ENCODE peak calls at places on chromosomes 3 and 15, in six cellular contexts. F is A549, W is K562, G is HepG2, T is NB4, C is endothelial cell of umbilical vein. O is an unnamed sample.
A peak's percentile ranks its signal among the peaks of the same experiment; 100 is the strongest.

GRCh38 chr3:49674491-49674983 is 386 bp downstream of the APEH start:
- DNase-seq in T (no peak), F (no peak), C (no peak), G (no peak), W (peak; percentile 16), O (no peak)

GRCh38 chr15:64386291-64386690 is 1.3 kb upstream of the TRIP4 start:
- DNase-seq in T (no peak), G (no peak), W (no peak), C (no peak), F (no peak), O (no peak)

GRCh38 chr3:39637807-39638206 is 170.3 kb downstream of the MOBP start:
- DNase-seq in F (peak; percentile 62), W (peak; percentile 40), G (peak; percentile 5), T (peak; percentile 49), C (peak; percentile 82), O (no peak)

GRCh38 chr15:101407439-101407838 is 82.1 kb downstream of the PCSK6 start:
- DNase-seq in C (no peak), G (no peak), T (peak; percentile 15), W (no peak), F (no peak), O (peak; percentile 15)

GRCh38 chr15:25710184-25710583 is 152.9 kb downstream of the ATP10A start:
- DNase-seq in W (peak; percentile 58), C (no peak), F (peak; percentile 35), G (peak; percentile 18), T (peak; percentile 31), O (no peak)

GRCh38 chr15:34773013-34773412 is 18.2 kb upstream of the GJD2 start:
- DNase-seq in T (no peak), W (no peak), G (no peak), F (no peak), C (no peak), O (no peak)

GRCh38 chr15:51382787-51383186 is 41.3 kb downstream of the GLDN start:
- DNase-seq in T (peak; percentile 48), F (peak; percentile 48), C (peak; percentile 45), W (peak; percentile 43), G (peak; percentile 27), O (no peak)

GRCh38 chr15:33963831-33964664 is 4.2 kb upstream of the CHRM5 start:
- DNase-seq in G (peak; percentile 5), T (peak; percentile 49), C (peak; percentile 44), W (peak; percentile 21), F (peak; percentile 49), O (no peak)

GRCh38 chr3:64889991-64890390 is 202.2 kb upstream of the ADAMTS9 start:
- DNase-seq in W (no peak), G (no peak), F (no peak), T (no peak), C (peak; percentile 92), O (no peak)

GRCh38 chr15:67472957-67473356 is 48.0 kb upstream of the C15orf61 start:
- DNase-seq in G (no peak), T (no peak), W (no peak), F (no peak), C (no peak), O (no peak)

GRCh38 chr3:69967156-69967555 is 32.4 kb upstream of the SAMMSON start:
- DNase-seq in G (no peak), T (no peak), C (no peak), W (no peak), F (no peak), O (no peak)

GRCh38 chr15:74312445-74313007 is 54.9 kb downstream of the CYP11A1 start:
- DNase-seq in F (no peak), W (peak; percentile 57), C (no peak), T (no peak), G (no peak), O (no peak)

GRCh38 chr3:175386630-175387029 is 527.5 kb downstream of the NAALADL2 start:
- DNase-seq in C (peak; percentile 73), T (no peak), G (no peak), F (peak; percentile 26), W (no peak), O (no peak)

DNA sequence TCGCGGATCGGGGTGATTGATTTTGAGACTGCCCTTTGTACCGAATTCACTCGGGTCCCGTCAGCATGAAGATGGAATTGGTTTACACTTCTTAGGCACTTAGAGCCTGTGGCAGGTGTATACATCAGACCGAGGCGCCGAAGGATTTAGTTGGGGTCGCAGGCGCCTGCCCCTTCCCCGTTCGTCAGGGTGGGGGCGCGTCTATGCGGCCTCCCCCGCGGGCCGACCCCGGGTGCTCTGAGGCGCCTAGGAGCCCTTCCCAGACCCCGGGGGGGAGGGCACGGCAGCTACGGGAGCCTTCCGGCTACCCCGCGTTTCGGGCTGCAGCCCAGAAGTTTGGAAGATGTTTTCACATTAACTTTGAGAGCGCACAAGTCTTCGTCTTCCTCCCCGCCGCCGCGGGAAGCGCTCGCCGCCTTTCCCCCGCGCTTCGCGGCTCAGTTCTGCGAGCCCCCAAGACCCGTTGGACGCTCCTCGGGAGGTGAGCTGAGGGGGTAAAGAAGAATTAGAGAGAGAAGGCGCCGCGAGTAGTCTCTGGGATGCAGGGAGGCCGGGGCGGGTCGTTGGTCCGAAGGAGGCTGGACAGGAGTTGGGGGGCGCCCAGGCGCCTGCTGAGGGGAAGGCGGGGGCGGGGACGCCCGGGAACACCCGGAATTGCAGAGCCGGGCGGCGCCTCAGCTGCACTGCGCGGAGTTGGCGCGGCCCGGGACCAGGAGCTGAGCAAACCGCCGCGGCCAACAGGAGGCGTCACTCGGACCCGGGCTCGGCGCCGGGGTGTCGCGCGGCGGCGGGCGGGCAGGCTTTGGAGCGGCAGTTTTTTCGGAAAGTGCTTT is 737 bp downstream of the TIPARP start:
- DNase-seq in W (peak; percentile 51), C (peak; percentile 59), G (no peak), F (peak; percentile 55), T (peak; percentile 80), O (no peak)
- TF ChIP-seq MYC in W (no peak), C (no peak), G (no peak), F (no peak), T (peak; percentile 6), O (no peak)

GRCh38 chr3:17733768-17734167 is 8.7 kb downstream of the TBC1D5 start:
- DNase-seq in F (no peak), W (no peak), T (no peak), C (no peak), G (no peak), O (no peak)
- TF ChIP-seq MYC in F (no peak), W (no peak), T (no peak), C (no peak), G (no peak), O (no peak)

GRCh38 chr15:99390667-99391066 is 139.4 kb downstream of the LRRC28 start:
- DNase-seq in W (no peak), T (no peak), F (no peak), G (peak; percentile 27), C (no peak), O (no peak)
- TF ChIP-seq MYC in W (no peak), T (no peak), F (no peak), G (no peak), C (no peak), O (no peak)

GRCh38 chr3:161221881-161222600 is 930 bp downstream of the NMD3 start:
- DNase-seq in G (no peak), W (peak; percentile 18), T (peak; percentile 62), F (peak; percentile 21), C (peak; percentile 42), O (no peak)
- TF ChIP-seq MYC in G (no peak), W (no peak), T (no peak), F (no peak), C (no peak), O (no peak)

DNA sequence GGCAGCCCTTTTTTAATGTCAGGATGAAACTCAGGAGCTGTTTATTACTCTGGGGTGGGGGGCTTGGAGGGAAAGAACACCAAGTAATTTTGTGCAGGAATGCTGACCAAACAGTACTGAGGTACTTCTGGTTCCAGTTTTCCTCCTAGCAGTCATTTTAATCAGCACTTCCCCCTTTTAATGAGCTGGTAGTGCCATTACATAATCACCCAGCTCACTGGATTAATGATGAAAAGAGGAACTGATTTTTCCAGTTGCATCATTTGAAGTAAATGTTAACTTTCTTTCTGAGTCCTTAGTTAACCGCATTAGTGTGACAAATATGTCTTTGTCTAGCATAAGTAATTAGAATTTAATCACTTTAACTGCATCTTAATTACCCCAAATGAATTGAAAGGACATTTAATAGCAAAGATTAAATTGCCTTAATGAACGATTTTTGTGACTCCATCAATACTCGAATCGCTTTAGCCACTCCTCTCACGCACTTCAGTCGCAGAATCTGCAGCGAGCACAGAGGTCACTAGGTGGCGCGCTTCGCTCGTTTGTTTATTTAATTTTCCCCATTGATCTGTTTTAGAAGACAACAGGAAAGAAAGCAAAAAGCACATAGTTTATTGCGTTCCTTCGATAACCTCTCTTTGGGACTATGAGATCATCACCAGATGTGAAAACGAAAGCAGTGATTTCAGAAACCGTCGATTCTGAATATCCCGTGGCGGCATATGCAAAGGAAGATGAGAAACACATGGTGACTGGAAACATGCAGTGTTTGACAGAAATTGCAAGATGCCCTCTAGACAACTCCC is 9.8 kb downstream of the ONECUT1 start:
- DNase-seq in F (peak; percentile 55), W (peak; percentile 44), G (peak; percentile 51), T (peak; percentile 83), C (peak; percentile 57), O (peak; percentile 39)
- TF ChIP-seq MYC in F (no peak), W (no peak), G (no peak), T (peak; percentile 53), C (no peak), O (no peak)

DNA sequence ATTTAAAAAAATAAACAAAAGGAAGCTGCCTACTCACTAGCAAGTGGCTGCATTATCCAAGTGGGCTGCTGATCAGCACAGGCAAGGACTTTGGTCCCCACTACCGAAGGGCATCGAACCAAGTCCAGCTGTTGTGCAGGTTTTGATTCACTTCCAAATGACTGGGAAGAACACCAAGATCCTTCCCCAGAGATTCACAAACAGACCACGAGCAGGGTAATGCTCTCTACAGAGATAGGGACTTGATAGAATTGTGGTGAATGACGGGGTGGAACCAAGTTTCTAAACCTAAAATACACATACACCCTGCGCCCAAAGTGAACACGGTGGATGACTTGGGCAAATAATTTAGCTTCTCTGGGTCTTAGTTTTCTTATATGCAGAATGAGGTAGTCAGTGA is 203.7 kb upstream of the ICE2 start:
- DNase-seq in C (no peak), F (no peak), G (no peak), W (no peak), T (no peak), O (no peak)
- TF ChIP-seq MYC in C (no peak), F (no peak), G (no peak), W (no peak), T (no peak), O (no peak)

DNA sequence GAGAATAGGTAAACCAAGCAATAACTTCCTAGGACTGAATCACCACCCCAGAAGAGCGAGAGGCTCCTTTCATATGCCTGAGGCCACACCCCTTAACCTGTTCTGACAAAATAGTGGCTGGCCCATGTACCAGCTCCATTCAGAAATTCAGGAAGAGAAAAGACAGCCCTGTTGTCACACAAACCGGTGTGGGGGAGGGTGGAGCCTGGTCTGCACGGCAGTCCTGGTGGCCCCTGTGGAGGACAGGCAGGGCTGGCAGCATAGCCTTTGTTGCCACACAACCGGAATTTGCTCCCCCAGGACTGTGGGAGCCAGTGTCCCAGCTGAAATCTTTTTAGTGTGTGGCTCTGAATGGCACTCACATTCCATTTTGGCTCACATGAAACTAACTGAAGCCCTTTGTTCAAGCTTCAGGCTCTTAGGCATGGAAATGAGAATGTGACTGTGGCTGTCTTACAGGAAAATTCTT is 23.8 kb downstream of the RLBP1 start:
- DNase-seq in C (no peak), G (peak; percentile 93), T (peak; percentile 25), W (no peak), F (no peak), O (no peak)
- TF ChIP-seq MYC in C (no peak), G (no peak), T (no peak), W (no peak), F (no peak), O (no peak)

GRCh38 chr3:150721285-150722130 is 17.8 kb upstream of the ERICH6 start:
- DNase-seq in G (peak; percentile 67), W (peak; percentile 71), F (peak; percentile 65), C (peak; percentile 69), T (peak; percentile 68), O (no peak)
- TF ChIP-seq MYC in G (no peak), W (no peak), F (no peak), C (no peak), T (no peak), O (no peak)